ENCODE peak calls at places on chromosomes 3 and 15, in seven cellular contexts. W, B, C, S, R, M and D are unnamed samples.

GRCh38 chr15:60362318-60363023 is 35.3 kb downstream of the ANXA2 start:
- DNase-seq in C (peak), W (peak), R (no peak), S (no peak), B (peak), M (no peak), D (no peak)

GRCh38 chr3:66747251-66747650 is 246.4 kb upstream of the LRIG1 start:
- DNase-seq in M (no peak), C (no peak), B (no peak), R (no peak), W (no peak), S (no peak), D (no peak)

GRCh38 chr15:89999676-90000174 is 1.4 kb upstream of the ZNF710 start:
- DNase-seq in M (peak), S (no peak), W (no peak), R (peak), C (no peak), B (peak), D (no peak)

GRCh38 chr3:37143821-37144220 is 30.6 kb downstream of the LRRFIP2 start:
- DNase-seq in W (no peak), R (no peak), C (no peak), S (no peak), M (no peak), B (no peak), D (no peak)

GRCh38 chr15:80893777-80894176 is 95.8 kb downstream of the MESD start:
- DNase-seq in S (no peak), M (no peak), R (no peak), W (no peak), C (no peak), B (no peak), D (no peak)

GRCh38 chr3:189664311-189664710 is 33.1 kb downstream of the TP63 start:
- DNase-seq in S (no peak), W (no peak), C (no peak), R (no peak), M (peak), B (peak), D (no peak)

GRCh38 chr3:16975083-16975482 is 90.3 kb downstream of the PLCL2 start:
- DNase-seq in S (no peak), M (no peak), R (no peak), C (no peak), W (no peak), B (no peak), D (no peak)

GRCh38 chr15:96117275-96117674 is 213.2 kb upstream of the NR2F2 start:
- DNase-seq in C (peak), R (no peak), W (no peak), S (no peak), M (no peak), B (no peak), D (no peak)

GRCh38 chr3:89184151-89184550 is 76.7 kb downstream of the EPHA3 start:
- DNase-seq in S (no peak), C (no peak), M (no peak), B (no peak), W (no peak), R (no peak), D (no peak)

GRCh38 chr3:148924572-148924971 is 59.5 kb downstream of the CPA3 start:
- DNase-seq in W (no peak), C (no peak), R (no peak), S (no peak), B (peak), M (no peak), D (no peak)

GRCh38 chr15:37019479-37020433 is 80.6 kb downstream of the MEIS2 start:
- DNase-seq in W (peak), M (no peak), C (peak), S (peak), B (peak), R (no peak), D (no peak)

DNA sequence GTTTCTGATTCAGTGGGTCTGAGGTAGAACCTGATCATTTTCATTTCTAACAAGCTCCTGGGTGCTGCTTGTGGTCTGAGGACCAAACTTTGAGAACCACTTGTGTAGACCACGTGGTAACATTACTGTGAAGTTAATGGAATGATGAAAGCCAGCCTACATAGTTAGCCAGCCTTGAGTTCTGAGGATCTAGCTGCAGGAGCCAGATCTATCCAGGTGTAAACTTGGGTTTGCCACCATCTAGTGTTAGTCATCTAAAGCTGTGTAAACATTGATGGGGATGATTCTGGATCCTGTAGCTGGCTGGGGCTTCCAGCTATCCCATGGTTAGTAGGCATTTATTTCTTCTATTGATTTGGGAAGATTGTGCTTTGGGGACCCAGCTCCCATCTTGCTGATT is 170.0 kb downstream of the TMEM108 start:
- DNase-seq in M (no peak), C (no peak), S (no peak), W (no peak), B (no peak), R (no peak), D (no peak)
- TF ChIP-seq CTCF in M (no peak), C (no peak), S (no peak), W (no peak), B (no peak), R (no peak), D (no peak)

GRCh38 chr3:156579427-156579851 is 24.5 kb upstream of the SSR3 start:
- DNase-seq in C (no peak), W (no peak), B (no peak), S (peak), M (peak), R (no peak), D (no peak)

GRCh38 chr3:156580986-156581385 is 26.1 kb upstream of the SSR3 start:
- DNase-seq in S (no peak), C (no peak), R (no peak), B (no peak), W (no peak), M (no peak), D (no peak)

GRCh38 chr3:156583469-156583868 is 28.6 kb upstream of the SSR3 start:
- DNase-seq in M (no peak), W (no peak), C (no peak), R (no peak), B (no peak), S (no peak), D (no peak)

GRCh38 chr3:156581954-156582353 is 27.0 kb upstream of the SSR3 start:
- DNase-seq in M (no peak), S (no peak), C (peak), B (no peak), W (no peak), R (no peak), D (no peak)

GRCh38 chr3:156582784-156583183 is 27.9 kb upstream of the SSR3 start:
- DNase-seq in R (no peak), C (peak), W (no peak), M (no peak), B (no peak), S (no peak), D (no peak)
- TF ChIP-seq CTCF in R (no peak), C (no peak), W (no peak), M (no peak), B (no peak), S (no peak), D (no peak)

DNA sequence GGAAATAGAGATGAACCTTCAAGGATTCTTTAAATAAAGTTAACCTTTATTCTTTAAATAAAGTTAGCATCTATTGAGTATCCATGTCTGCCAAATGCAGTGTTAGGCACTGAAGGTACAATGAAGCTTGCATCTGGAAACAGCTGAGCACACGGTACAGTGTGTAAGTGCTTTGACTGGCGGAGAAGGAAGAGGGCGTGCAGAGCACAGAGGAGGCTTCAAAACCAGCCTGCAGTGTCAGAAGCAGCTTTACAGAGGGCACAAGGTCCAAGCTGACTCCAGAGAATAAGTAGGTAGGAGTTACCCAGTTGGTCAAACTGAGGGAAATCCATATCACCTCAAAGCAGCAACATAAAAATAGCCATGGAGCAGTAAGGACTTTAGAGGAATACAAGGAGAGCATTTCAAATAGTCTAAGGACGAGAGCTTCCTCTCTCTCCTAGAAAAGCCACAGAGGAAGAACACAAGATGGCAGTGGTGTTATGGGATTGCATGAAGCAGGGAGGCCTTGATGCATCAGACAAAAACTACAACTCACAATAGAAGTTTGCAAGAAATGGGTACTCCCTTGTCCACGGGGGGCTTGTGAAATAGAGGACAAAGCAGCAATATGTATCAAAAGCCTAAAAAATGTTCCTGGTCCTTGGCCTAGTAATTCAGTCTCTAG is 60.3 kb upstream of the PPP2R3A start:
- DNase-seq in C (no peak), S (no peak), B (no peak), M (no peak), W (no peak), R (no peak), D (no peak)
- TF ChIP-seq CTCF in C (no peak), S (no peak), B (peak), M (no peak), W (no peak), R (no peak), D (no peak)

GRCh38 chr3:40714771-40715170 is 190.0 kb downstream of the ZNF621 start:
- DNase-seq in M (no peak), R (no peak), W (no peak), S (no peak), C (peak), B (no peak), D (no peak)
- TF ChIP-seq CTCF in M (no peak), R (no peak), W (no peak), S (no peak), C (no peak), B (no peak), D (no peak)

GRCh38 chr15:65020419-65020818 is 9.0 kb downstream of the MTFMT start:
- DNase-seq in R (no peak), C (no peak), B (no peak), M (no peak), S (no peak), W (no peak), D (no peak)
- TF ChIP-seq CTCF in R (no peak), C (no peak), B (no peak), M (no peak), S (no peak), W (no peak), D (no peak)

DNA sequence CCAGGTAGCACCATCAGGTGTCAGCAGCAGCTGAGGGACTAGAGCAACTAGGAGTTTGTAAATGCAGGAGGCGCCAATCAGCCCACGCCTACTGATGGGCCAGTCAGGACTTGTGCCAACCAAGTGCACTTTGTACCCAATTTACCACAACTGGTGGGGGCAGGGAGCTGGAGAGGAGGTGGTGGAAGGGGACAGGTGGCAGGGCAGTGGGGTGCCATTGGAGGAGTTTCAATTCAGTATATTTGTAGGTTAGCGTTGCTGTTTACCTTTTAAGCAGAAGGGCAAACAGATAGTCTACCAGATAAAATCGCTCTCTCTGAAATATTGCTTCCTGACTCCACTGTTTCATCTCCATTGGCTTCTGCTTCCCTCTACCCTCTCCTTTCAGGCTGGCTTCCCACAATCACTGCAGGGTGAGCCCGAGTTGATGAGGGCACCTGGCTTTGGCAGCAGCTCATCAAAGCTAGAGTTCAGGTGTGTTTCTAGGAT is 75.7 kb downstream of the TRIM69 start:
- DNase-seq in S (no peak), B (no peak), C (no peak), W (peak), R (peak), M (no peak), D (no peak)
- TF ChIP-seq CTCF in S (no peak), B (no peak), C (no peak), W (peak), R (no peak), M (no peak), D (no peak)

GRCh38 chr15:29696950-29697738 is 125.1 kb downstream of the TJP1 start:
- DNase-seq in S (no peak), B (no peak), M (no peak), C (no peak), W (no peak), R (no peak), D (no peak)

GRCh38 chr15:29698030-29698701 is 124.1 kb downstream of the TJP1 start:
- DNase-seq in B (peak), M (no peak), C (no peak), R (no peak), W (peak), S (no peak), D (no peak)

GRCh38 chr15:29693225-29693624 is 129.0 kb downstream of the TJP1 start:
- DNase-seq in M (no peak), S (no peak), C (no peak), R (no peak), W (no peak), B (no peak), D (no peak)

GRCh38 chr15:29692527-29692926 is 129.7 kb downstream of the TJP1 start:
- DNase-seq in R (no peak), W (no peak), M (no peak), S (no peak), C (no peak), B (no peak), D (no peak)

GRCh38 chr15:29695486-29696167 is 126.6 kb downstream of the TJP1 start:
- DNase-seq in R (no peak), M (no peak), C (peak), S (peak), W (peak), B (no peak), D (no peak)
- TF ChIP-seq CTCF in R (no peak), M (no peak), C (peak), S (peak), W (peak), B (no peak), D (no peak)

DNA sequence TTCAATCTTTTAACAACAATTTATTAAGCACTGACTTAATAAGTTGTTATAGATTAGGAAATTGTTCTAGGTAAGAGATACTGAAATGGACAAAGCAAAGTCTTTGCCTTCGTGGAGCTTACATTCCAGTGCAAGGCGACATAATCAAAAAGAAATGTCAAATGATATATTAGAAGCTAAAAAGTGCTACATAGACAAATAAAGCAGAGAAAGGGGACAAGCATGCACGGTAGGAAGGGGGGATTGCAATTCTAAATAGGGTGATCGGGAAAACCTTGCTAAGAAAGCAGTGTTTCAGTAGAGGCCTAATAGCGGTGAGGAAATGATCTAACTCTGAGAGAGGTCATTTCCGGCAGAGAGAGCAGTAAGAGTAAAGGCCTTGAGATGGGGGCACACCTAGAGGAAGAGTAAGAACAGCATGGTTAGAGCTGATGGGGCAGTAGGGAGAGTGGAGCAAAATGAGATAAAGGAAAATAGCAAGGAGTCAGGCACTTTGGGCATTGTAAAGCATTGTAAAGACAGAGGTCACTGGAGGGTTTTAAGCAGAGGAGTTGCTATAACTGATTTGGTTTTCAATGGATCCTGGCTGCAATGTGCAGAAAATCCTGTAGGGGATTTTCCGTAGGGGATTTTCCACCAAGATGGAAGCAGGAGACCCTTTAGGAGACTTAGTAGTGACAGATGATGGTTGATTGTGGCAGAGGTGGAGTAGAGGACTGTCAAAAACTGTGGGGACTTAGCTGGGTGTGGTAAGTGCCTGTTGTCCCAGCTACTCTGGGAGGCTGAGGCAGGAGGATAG is 71.7 kb upstream of the CFAP20DC start:
- DNase-seq in S (no peak), W (no peak), C (no peak), R (no peak), M (no peak), B (no peak), D (no peak)
- TF ChIP-seq CTCF in S (no peak), W (no peak), C (no peak), R (no peak), M (no peak), B (no peak), D (peak)

GRCh38 chr3:58531555-58531954 is 5.4 kb downstream of the ACOX2 start:
- DNase-seq in W (no peak), R (peak), B (no peak), C (no peak), M (no peak), S (no peak), D (no peak)
- TF ChIP-seq CTCF in W (no peak), R (no peak), B (no peak), C (no peak), M (no peak), S (no peak), D (no peak)